ENCODE peak calls at places on chromosomes 6 and 20, in eight cellular contexts. N is right cardiac atrium; L is fibroblast of mammary gland; W is activated naive CD8-positive, alpha-beta T cell treated with anti-CD3 and anti-CD28 coated beads for 36 hours; Z is astrocyte of the cerebellum; E is GM23338; M is stomach; B is COR-L47. F is an unnamed sample.

GRCh38 chr6:24064106-24064505 is 61.9 kb upstream of the NRSN1 start:
- DNase-seq in L (peak), W (no peak), E (peak), M (no peak), Z (no peak), N (no peak), B (peak), F (peak)

GRCh38 chr6:143542915-143543314 is 31.4 kb upstream of the FUCA2 start:
- DNase-seq in B (no peak), M (no peak), N (no peak), E (no peak), Z (no peak), W (no peak), L (peak), F (no peak)

GRCh38 chr6:161379828-161380598 is 106.2 kb upstream of the AGPAT4 start:
- DNase-seq in B (no peak), W (no peak), Z (no peak), E (no peak), N (no peak), M (no peak), L (peak), F (peak)

GRCh38 chr6:33183071-33183683 is 9.1 kb downstream of the COL11A2 start:
- DNase-seq in N (no peak), E (no peak), W (no peak), Z (no peak), B (no peak), M (no peak), L (no peak), F (no peak)

GRCh38 chr6:161355731-161356130 is 81.9 kb upstream of the AGPAT4 start:
- DNase-seq in L (no peak), W (no peak), E (no peak), N (no peak), M (no peak), Z (no peak), B (no peak), F (no peak)

GRCh38 chr6:156174026-156174880 is 602.9 kb upstream of the ARID1B start:
- DNase-seq in N (no peak), E (no peak), M (no peak), W (peak), Z (no peak), L (no peak), B (no peak), F (no peak)

GRCh38 chr6:13923527-13924145 is 1.1 kb upstream of the RNF182 start:
- DNase-seq in Z (peak), M (no peak), E (no peak), N (no peak), W (no peak), B (no peak), L (peak), F (peak)

GRCh38 chr20:43731469-43731868 is 4.7 kb upstream of the GTSF1L start:
- DNase-seq in B (no peak), N (no peak), W (no peak), Z (peak), E (no peak), L (peak), M (no peak), F (peak)

GRCh38 chr6:29011276-29011734 is 6.2 kb upstream of the ZNF311 start:
- DNase-seq in L (peak), N (peak), Z (peak), B (peak), M (no peak), E (peak), W (peak), F (peak)

GRCh38 chr6:23650676-23651075 is 475.3 kb upstream of the NRSN1 start:
- DNase-seq in Z (no peak), E (no peak), B (no peak), M (no peak), L (no peak), N (no peak), W (no peak), F (no peak)

GRCh38 chr6:79604583-79605037 is 26.5 kb upstream of the SH3BGRL2 start:
- DNase-seq in L (peak), Z (peak), E (no peak), N (no peak), W (no peak), M (no peak), B (no peak), F (peak)

GRCh38 chr6:83068628-83069027 is 1.2 kb downstream of the DOP1A start:
- DNase-seq in Z (no peak), B (no peak), N (no peak), E (no peak), W (no peak), M (no peak), L (no peak), F (no peak)

GRCh38 chr20:50788045-50788867 is 6.6 kb upstream of the BCAS4 start:
- DNase-seq in E (no peak), B (no peak), W (no peak), M (no peak), Z (peak), L (peak), N (no peak), F (peak)

GRCh38 chr20:53984781-53985518 is 85.4 kb downstream of the BCAS1 start:
- DNase-seq in W (no peak), B (no peak), N (no peak), L (no peak), Z (no peak), E (no peak), M (no peak), F (no peak)

GRCh38 chr6:15320683-15321082 is 74.8 kb downstream of the JARID2 start:
- DNase-seq in Z (no peak), L (peak), N (no peak), W (no peak), B (no peak), E (no peak), M (no peak), F (peak)

GRCh38 chr20:46621492-46621891 is 29.8 kb downstream of the SLC13A3 start:
- DNase-seq in B (no peak), N (no peak), W (no peak), L (peak), M (no peak), Z (no peak), E (no peak), F (peak)

GRCh38 chr20:60214901-60215522 is 256.8 kb downstream of the CDH26 start:
- DNase-seq in M (no peak), E (no peak), N (no peak), Z (no peak), W (no peak), B (no peak), L (peak), F (no peak)

GRCh38 chr6:12467706-12468670 is 177.8 kb downstream of the EDN1 start:
- DNase-seq in L (peak), N (no peak), E (no peak), W (no peak), M (no peak), B (no peak), Z (peak), F (peak)

GRCh38 chr20:51385941-51386530 is 156.5 kb downstream of the NFATC2 start:
- DNase-seq in N (no peak), E (peak), L (peak), Z (no peak), M (no peak), B (no peak), W (no peak), F (peak)

GRCh38 chr6:129251669-129252376 is 368.9 kb downstream of the LAMA2 start:
- DNase-seq in W (peak), L (peak), Z (peak), M (peak), N (no peak), B (peak), E (peak), F (peak)

GRCh38 chr6:25133479-25133878 is 145.7 kb upstream of the CARMIL1 start:
- DNase-seq in E (no peak), L (no peak), Z (no peak), N (no peak), M (no peak), B (no peak), W (no peak), F (no peak)

GRCh38 chr6:9083108-9083507 is 647.8 kb upstream of the SLC35B3 start:
- DNase-seq in B (no peak), N (no peak), L (no peak), Z (no peak), W (no peak), M (no peak), E (no peak), F (no peak)